ENCODE peak calls at places on chromosomes 12 and 14, in five cellular contexts. F is neural progenitor cell, X is neuronal stem cell, Q is HCT116, E is astrocyte. J is an unnamed sample.

GRCh38 chr12:54522213-54522612 is 24.7 kb downstream of the NCKAP1L start:
- DNase-seq in X (no peak), Q (no peak), F (no peak), E (no peak), J (no peak)

GRCh38 chr14:35534130-35534883 is at the start of gene INSM2:
- DNase-seq in X (peak), Q (no peak), F (peak), E (no peak), J (no peak)

GRCh38 chr14:105168496-105168978 is at the start of gene JAG2:
- DNase-seq in E (peak), Q (no peak), F (peak), X (peak), J (peak)

GRCh38 chr14:46596236-46596635 is 55.3 kb downstream of the RPL10L start:
- DNase-seq in Q (no peak), E (no peak), F (no peak), X (no peak), J (peak)

GRCh38 chr12:108231109-108231905 is 102.2 kb downstream of the WSCD2 start:
- DNase-seq in Q (no peak), E (no peak), X (no peak), F (no peak), J (no peak)

GRCh38 chr12:123058980-123059379 is 78.5 kb downstream of the ARL6IP4 start:
- DNase-seq in F (no peak), Q (no peak), E (no peak), X (no peak), J (no peak)

GRCh38 chr12:121668750-121669524 is 517 bp downstream of the MORN3 start:
- DNase-seq in E (no peak), X (peak), F (peak), Q (no peak), J (peak)

GRCh38 chr12:106586803-106587684 is 4.2 kb downstream of the RFX4 start:
- DNase-seq in E (no peak), X (peak), Q (no peak), F (peak), J (no peak)

GRCh38 chr12:44154128-44154527 is 318.2 kb downstream of the TMEM117 start:
- DNase-seq in Q (no peak), E (no peak), F (no peak), X (no peak), J (no peak)

GRCh38 chr14:104362761-104363605 is 216.6 kb upstream of the C14orf180 start:
- DNase-seq in Q (no peak), E (no peak), X (no peak), F (no peak), J (no peak)

GRCh38 chr14:72887514-72887913 is 6.4 kb downstream of the DPF3 start:
- DNase-seq in E (no peak), Q (no peak), X (no peak), F (no peak), J (no peak)

GRCh38 chr14:72737560-72737943 is 156.3 kb downstream of the DPF3 start:
- DNase-seq in F (no peak), Q (no peak), X (no peak), E (no peak), J (no peak)

GRCh38 chr12:98758331-98758730 is 113.2 kb downstream of the APAF1 start:
- DNase-seq in F (no peak), E (peak), X (no peak), Q (no peak), J (no peak)

GRCh38 chr12:89373772-89374572 is 21.7 kb upstream of the DUSP6 start:
- DNase-seq in F (no peak), X (no peak), Q (no peak), E (peak), J (peak)

GRCh38 chr14:74249433-74250375 is 10.5 kb downstream of the VSX2 start:
- DNase-seq in Q (no peak), F (no peak), E (no peak), X (no peak), J (no peak)

GRCh38 chr12:112577473-112578334 is 159.0 kb downstream of the PTPN11 start:
- DNase-seq in Q (no peak), E (no peak), X (no peak), F (peak), J (no peak)

GRCh38 chr12:108594-108993 is 42.0 kb downstream of the IQSEC3 start:
- DNase-seq in X (no peak), Q (no peak), F (no peak), E (no peak), J (no peak)

GRCh38 chr14:75800792-75801191 is 139.7 kb downstream of the TTLL5 start:
- DNase-seq in F (no peak), E (no peak), Q (no peak), X (no peak), J (no peak)

GRCh38 chr14:53599221-53599945 is 357.2 kb downstream of the BMP4 start:
- DNase-seq in Q (no peak), X (no peak), E (peak), F (no peak), J (no peak)

GRCh38 chr12:75374971-75375370 is 15.9 kb upstream of the GLIPR1L2 start:
- DNase-seq in F (no peak), X (no peak), Q (no peak), E (peak), J (no peak)

GRCh38 chr12:97038859-97039258 is 131.8 kb downstream of the NEDD1 start:
- DNase-seq in Q (no peak), E (peak), X (no peak), F (no peak), J (no peak)

GRCh38 chr12:10196210-10196609 is 16.5 kb upstream of the GABARAPL1 start:
- DNase-seq in E (no peak), X (no peak), Q (no peak), F (no peak), J (no peak)

GRCh38 chr12:68080577-68080976 is 79.0 kb downstream of the IFNG start:
- DNase-seq in E (no peak), X (peak), F (peak), Q (no peak), J (no peak)

GRCh38 chr14:72990171-72990570 is 36.7 kb downstream of the ZFYVE1 start:
- DNase-seq in X (no peak), F (no peak), E (no peak), Q (no peak), J (no peak)

GRCh38 chr14:21384494-21384851 is 654 bp upstream of the SUPT16H start:
- DNase-seq in F (no peak), E (no peak), X (no peak), Q (no peak), J (no peak)

GRCh38 chr14:104328607-104329006 is 190.2 kb downstream of the KIF26A start:
- DNase-seq in E (no peak), Q (no peak), X (no peak), F (no peak), J (no peak)

GRCh38 chr14:58663494-58664111 is 25.8 kb downstream of the DACT1 start:
- DNase-seq in X (no peak), Q (no peak), F (no peak), E (peak), J (no peak)

GRCh38 chr12:116636636-116637519 is 77.7 kb downstream of the MAP1LC3B2 start:
- DNase-seq in Q (no peak), E (no peak), X (no peak), F (no peak), J (no peak)

GRCh38 chr12:51591020-51591901 is at the start of gene SCN8A:
- DNase-seq in F (peak), E (peak), Q (peak), X (peak), J (peak)

GRCh38 chr12:13596714-13597113 is 384.7 kb downstream of the GRIN2B start:
- DNase-seq in E (no peak), X (no peak), F (no peak), Q (no peak), J (no peak)

GRCh38 chr12:52216807-52217206 is 16.2 kb upstream of the KRT7 start:
- DNase-seq in Q (no peak), X (no peak), E (no peak), F (no peak), J (peak)

GRCh38 chr14:73740921-73741326 is 26.7 kb upstream of the PNMA1 start:
- DNase-seq in X (no peak), Q (peak), F (no peak), E (no peak), J (no peak)

GRCh38 chr14:97219356-97220017 is 422.3 kb downstream of the VRK1 start:
- DNase-seq in X (no peak), E (no peak), F (no peak), Q (no peak), J (no peak)

GRCh38 chr14:97217094-97217885 is 420.1 kb downstream of the VRK1 start:
- DNase-seq in X (no peak), Q (no peak), F (no peak), E (no peak), J (no peak)

GRCh38 chr14:97221572-97221971 is 424.4 kb downstream of the VRK1 start:
- DNase-seq in F (no peak), E (no peak), X (no peak), Q (no peak), J (no peak)

GRCh38 chr14:97218336-97218712 is 421.1 kb downstream of the VRK1 start:
- DNase-seq in F (peak), Q (no peak), X (no peak), E (no peak), J (no peak)

DNA sequence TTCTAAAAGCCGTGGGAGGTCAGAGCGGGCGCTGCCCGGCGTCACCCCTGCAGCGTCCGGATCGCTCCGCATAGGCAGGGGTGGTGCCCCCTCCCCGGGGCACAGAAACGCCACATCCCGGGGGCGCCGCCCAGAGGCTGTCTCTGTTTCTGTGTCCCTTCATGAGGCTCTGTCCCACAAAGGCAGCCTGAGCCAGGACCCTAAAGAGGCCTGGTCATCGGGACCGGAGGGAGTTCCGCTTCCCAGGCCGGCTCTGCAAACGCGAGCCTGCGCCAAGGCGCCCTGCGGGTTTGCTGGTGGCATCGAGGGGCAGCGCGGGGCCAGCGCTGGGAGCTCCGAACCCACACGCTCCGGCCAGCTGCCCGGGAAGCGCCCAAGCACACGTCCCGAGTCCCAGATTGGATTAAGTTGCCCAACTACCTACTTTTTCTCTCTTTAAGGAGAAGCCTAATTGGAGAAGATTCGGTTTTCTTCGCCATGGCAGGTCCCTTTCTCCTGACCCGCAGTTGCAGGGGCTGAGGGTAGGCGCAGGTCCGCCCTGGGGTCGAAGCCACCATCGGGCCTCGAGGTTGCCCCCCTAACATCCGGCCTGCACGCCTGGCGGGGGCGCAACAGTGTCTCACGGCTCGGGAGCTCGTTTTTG is 421.7 kb downstream of the VRK1 start:
- DNase-seq in X (peak), E (peak), Q (no peak), F (peak), J (no peak)
- H3K4me3 ChIP-seq in X (peak), E (peak), Q (no peak), F (peak), J (no peak)

DNA sequence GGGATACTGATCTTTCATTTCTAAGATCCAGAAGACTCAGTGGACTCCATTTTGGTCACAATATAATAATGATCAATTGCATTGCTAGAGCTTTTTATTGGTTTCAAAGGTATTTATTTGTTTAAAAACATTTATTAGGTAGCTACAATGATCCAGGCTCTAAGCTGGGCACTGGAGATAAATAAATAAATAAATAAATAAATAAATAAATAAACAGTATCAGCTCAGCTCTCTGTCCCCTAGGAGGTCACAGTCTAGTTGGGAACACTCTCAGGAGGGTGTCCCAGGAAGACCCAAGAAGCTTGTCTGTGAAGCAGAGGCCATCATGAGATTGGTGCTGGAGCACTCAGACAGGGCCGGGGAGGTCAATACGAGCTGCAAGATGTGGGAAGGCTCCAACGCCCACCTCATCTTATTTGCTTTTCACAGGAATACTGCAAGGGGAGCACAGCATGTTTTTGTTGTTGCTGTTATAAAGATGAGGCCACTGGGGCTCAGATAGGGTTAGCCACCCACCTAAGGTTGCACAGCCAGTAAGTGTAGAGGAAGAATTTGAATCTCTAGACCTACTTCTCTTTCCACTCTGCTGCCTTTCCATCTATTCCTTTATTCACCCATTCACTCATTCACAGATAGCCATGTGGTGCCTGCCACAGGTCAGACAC is 15.5 kb downstream of the ASB2 start:
- DNase-seq in E (no peak), F (no peak), X (no peak), Q (no peak), J (no peak)
- H3K9ac ChIP-seq in E (no peak), F (no peak), X (no peak), Q (peak), J (no peak)

GRCh38 chr14:88993946-88994345 is 169.5 kb downstream of the TTC8 start:
- DNase-seq in E (peak), F (no peak), X (no peak), Q (no peak), J (no peak)
- H3K4me2 ChIP-seq in E (peak), F (no peak), X (no peak), Q (no peak), J (no peak)

GRCh38 chr12:57475271-57476161 is 4.2 kb downstream of the ARHGAP9 start:
- DNase-seq in E (no peak), F (peak), X (no peak), Q (no peak), J (no peak)
- H3K4me3 ChIP-seq in E (peak), F (peak), X (peak), Q (no peak), J (no peak)

GRCh38 chr12:65522956-65523857 is 244.7 kb downstream of the MSRB3 start:
- DNase-seq in Q (no peak), X (no peak), E (peak), F (no peak), J (peak)

GRCh38 chr12:65528127-65528526 is 249.6 kb downstream of the MSRB3 start:
- DNase-seq in E (no peak), F (no peak), X (no peak), Q (no peak), J (no peak)

GRCh38 chr12:65525501-65526141 is 247.1 kb downstream of the MSRB3 start:
- DNase-seq in F (no peak), X (no peak), E (peak), Q (no peak), J (no peak)

GRCh38 chr12:65526311-65526710 is 247.8 kb downstream of the MSRB3 start:
- DNase-seq in F (no peak), X (no peak), E (peak), Q (no peak), J (no peak)

GRCh38 chr12:65524666-65525065 is 246.2 kb downstream of the MSRB3 start:
- DNase-seq in X (no peak), F (no peak), Q (no peak), E (peak), J (peak)
- H3K9ac ChIP-seq in X (no peak), F (no peak), Q (no peak), E (no peak), J (no peak)

GRCh38 chr12:50103767-50104321 is at the start of gene GPD1:
- DNase-seq in X (no peak), Q (peak), F (peak), E (no peak), J (no peak)

GRCh38 chr12:50102648-50103309 is 1.0 kb upstream of the GPD1 start:
- DNase-seq in F (no peak), E (no peak), X (no peak), Q (no peak), J (no peak)

GRCh38 chr12:50103351-50103750 is 457 bp upstream of the GPD1 start:
- DNase-seq in Q (no peak), F (no peak), E (no peak), X (no peak), J (no peak)

GRCh38 chr12:50105913-50106450 is 2.2 kb downstream of the GPD1 start:
- DNase-seq in E (no peak), Q (no peak), X (no peak), F (no peak), J (no peak)

DNA sequence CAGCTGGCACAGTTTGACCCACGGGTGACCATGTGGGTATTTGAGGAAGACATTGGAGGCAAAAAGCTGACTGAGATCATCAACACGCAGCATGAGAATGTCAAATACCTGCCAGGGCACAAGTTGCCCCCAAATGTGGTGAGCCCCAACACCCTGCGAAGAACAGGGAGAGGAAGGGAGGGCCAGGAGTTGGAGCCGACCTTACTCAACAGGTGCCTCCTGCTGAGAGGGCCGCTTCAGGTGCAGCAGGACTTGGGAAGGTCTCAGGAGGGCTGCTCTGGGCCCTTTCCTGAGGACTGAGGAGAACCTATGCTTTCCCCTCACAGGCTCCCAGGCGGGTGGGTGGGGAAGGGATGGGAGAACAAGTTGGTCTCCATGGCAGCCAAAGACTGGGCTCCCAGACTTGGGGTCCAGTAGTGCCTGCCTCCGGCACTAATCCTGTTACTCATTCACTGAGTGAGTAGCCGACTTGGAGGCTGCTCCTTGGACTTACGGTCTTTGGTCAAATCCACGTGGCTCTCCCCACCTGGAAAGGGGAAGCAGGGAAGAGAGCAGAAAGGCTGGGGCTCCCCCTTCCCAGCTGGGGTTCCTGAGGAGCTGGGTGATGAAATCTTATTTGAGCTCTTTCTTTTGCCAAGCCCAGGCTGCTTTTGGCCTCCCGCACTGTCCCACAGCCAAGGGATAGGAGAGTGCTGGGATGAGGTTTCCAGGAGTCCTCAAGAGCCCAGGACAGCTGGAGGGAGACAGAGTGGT is 982 bp downstream of the GPD1 start:
- DNase-seq in E (no peak), Q (no peak), X (no peak), F (no peak), J (no peak)
- H3K4me2 ChIP-seq in E (no peak), Q (peak), X (no peak), F (no peak), J (no peak)

GRCh38 chr12:25840678-25841077 is 117.8 kb upstream of the RASSF8 start:
- DNase-seq in E (peak), Q (no peak), F (no peak), X (no peak), J (peak)
- H3K4me3 ChIP-seq in E (peak), Q (no peak), F (no peak), X (no peak), J (no peak)

DNA sequence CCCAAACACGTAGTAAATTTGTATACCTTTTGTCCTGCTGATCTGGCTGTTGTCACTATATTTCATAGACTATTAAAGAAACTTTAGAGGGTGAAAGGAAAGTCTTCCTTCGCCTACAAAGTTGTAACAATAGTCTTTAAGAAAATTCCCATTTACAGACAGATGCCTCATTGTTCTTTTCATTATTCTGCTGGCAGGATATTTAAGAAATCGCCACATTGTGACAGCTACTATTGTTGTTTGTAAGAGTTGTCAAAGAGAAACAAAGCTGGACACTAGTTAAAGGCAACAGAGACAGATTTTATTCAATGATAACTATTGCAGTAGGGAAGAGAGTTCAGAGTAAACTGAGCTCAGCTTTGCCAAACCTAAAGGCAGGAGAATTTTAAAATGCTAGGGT is 1272.4 kb upstream of the SEL1L start:
- DNase-seq in F (no peak), X (no peak), Q (no peak), E (no peak), J (no peak)
- H3K9ac ChIP-seq in F (no peak), X (no peak), Q (no peak), E (no peak), J (no peak)